ENCODE peak calls at places on chromosomes 12 and 14, in five cellular contexts. U is activated CD4-positive, CD25-positive, alpha-beta regulatory T cell; Y is NCI-H446; R is LNCaP clone FGC; W is activated B cell treated with CpG ODN at 0.5 μM for 24 hours. F is an unnamed sample.

GRCh38 chr14:82604819-82605218 is 1071.2 kb upstream of the SEL1L start:
- DNase-seq in U (no peak), Y (no peak), R (no peak), W (no peak), F (no peak)

GRCh38 chr14:30673071-30673470 is 51.0 kb downstream of the SCFD1 start:
- DNase-seq in U (no peak), Y (no peak), R (no peak), W (no peak), F (no peak)

GRCh38 chr12:124217508-124217981 is 77.3 kb upstream of the RFLNA start:
- DNase-seq in U (no peak), Y (no peak), R (no peak), W (no peak), F (no peak)

GRCh38 chr12:113990548-113991223 is 24.6 kb upstream of the RBM19 start:
- DNase-seq in U (no peak), Y (no peak), R (no peak), W (no peak), F (no peak)

GRCh38 chr12:96434107-96434506 is 33.9 kb upstream of the CDK17 start:
- DNase-seq in U (peak; percentile 27), Y (no peak), R (no peak), W (no peak), F (no peak)

GRCh38 chr14:94994245-94994644 is 163.1 kb downstream of the DICER1 start:
- DNase-seq in U (no peak), Y (no peak), R (no peak), W (no peak), F (no peak)

GRCh38 chr14:86015511-86015910 is 485.6 kb downstream of the FLRT2 start:
- DNase-seq in U (no peak), Y (no peak), R (no peak), W (no peak), F (no peak)

GRCh38 chr12:106914796-106915634 is 40.7 kb upstream of the TMEM263 start:
- DNase-seq in U (no peak), Y (no peak), R (no peak), W (no peak), F (no peak)

GRCh38 chr14:94373708-94374107 is 14.7 kb downstream of the SERPINA1 start:
- DNase-seq in U (no peak), Y (no peak), R (no peak), W (no peak), F (no peak)

GRCh38 chr12:22518067-22518719 is 26.1 kb downstream of the C2CD5 start:
- DNase-seq in U (no peak), Y (peak; percentile 62), R (peak; percentile 77), W (no peak), F (no peak)

GRCh38 chr14:33742166-33742565 is 208.7 kb downstream of the EGLN3 start:
- DNase-seq in U (no peak), Y (no peak), R (no peak), W (no peak), F (no peak)

GRCh38 chr12:69688496-69689427 is 10.3 kb downstream of the BEST3 start:
- DNase-seq in U (no peak), Y (peak; percentile 81), R (peak; percentile 65), W (no peak), F (peak; percentile 24)

GRCh38 chr12:24778486-24779304 is 170.2 kb downstream of the BCAT1 start:
- DNase-seq in U (no peak), Y (peak; percentile 24), R (no peak), W (no peak), F (no peak)

GRCh38 chr14:68961781-68962584 is 17.1 kb downstream of the ACTN1 start:
- DNase-seq in U (no peak), Y (peak; percentile 51), R (no peak), W (no peak), F (peak; percentile 36)

F was measured in left colon.